ENCODE peak calls at places on chromosomes 2 and 18, in four cellular contexts. B is Panc1, E is HCT116, J is HepG2. K is an unnamed sample.

GRCh38 chr18:9665311-9665710 is 42.8 kb upstream of the RAB31 start:
- DNase-seq in B (no peak), E (no peak), J (peak; percentile 13), K (no peak)

GRCh38 chr2:234308814-234309195 is 188.1 kb downstream of the ARL4C start:
- DNase-seq in B (no peak), E (no peak), J (no peak), K (no peak)

GRCh38 chr2:196341318-196341841 is 170.0 kb upstream of the STK17B start:
- DNase-seq in B (no peak), E (no peak), J (no peak), K (no peak)

GRCh38 chr2:96538487-96539214 is 2.1 kb downstream of the ARID5A start:
- DNase-seq in B (no peak), E (no peak), J (peak; percentile 74), K (no peak)

GRCh38 chr2:175275499-175275898 is 94.0 kb upstream of the ATP5MC3 start:
- DNase-seq in B (no peak), E (no peak), J (no peak), K (no peak)

GRCh38 chr18:72848534-72849237 is 19.1 kb downstream of the NETO1 start:
- DNase-seq in B (no peak), E (no peak), J (no peak), K (no peak)

GRCh38 chr2:110864176-110864575 is 131.8 kb downstream of the ACOXL start:
- DNase-seq in B (no peak), E (no peak), J (no peak), K (no peak)

GRCh38 chr2:108236676-108237335 is 3.0 kb upstream of the SULT1C3 start:
- DNase-seq in B (no peak), E (no peak), J (no peak), K (no peak)

GRCh38 chr2:46909771-46910419 is 5.7 kb downstream of the MCFD2 start:
- DNase-seq in B (peak; percentile 73), E (peak; percentile 94), J (peak; percentile 52), K (no peak)

GRCh38 chr18:57084331-57085298 is 62.3 kb upstream of the BOD1L2 start:
- DNase-seq in B (no peak), E (no peak), J (no peak), K (no peak)

GRCh38 chr2:76938153-76938552 is 584.0 kb downstream of the LRRTM4 start:
- DNase-seq in B (no peak), E (no peak), J (no peak), K (no peak)

GRCh38 chr2:169139993-169140767 is 70.8 kb downstream of the DHRS9 start:
- DNase-seq in B (no peak), E (no peak), J (no peak), K (no peak)

GRCh38 chr2:53445376-53446072 is 322.1 kb upstream of the CHAC2 start:
- DNase-seq in B (no peak), E (no peak), J (no peak), K (no peak)

GRCh38 chr2:166625670-166626069 is 131.6 kb upstream of the SCN7A start:
- DNase-seq in B (no peak), E (no peak), J (no peak), K (no peak)

GRCh38 chr2:121211689-121212151 is 73.3 kb downstream of the TFCP2L1 start:
- DNase-seq in B (no peak), E (no peak), J (no peak), K (no peak)

GRCh38 chr2:213187833-213188532 is 36.6 kb upstream of the IKZF2 start:
- DNase-seq in B (no peak), E (no peak), J (peak; percentile 84), K (no peak)

GRCh38 chr18:50193796-50194622 is 938 bp downstream of the MYO5B start:
- DNase-seq in B (no peak), E (no peak), J (no peak), K (no peak)

GRCh38 chr2:199757466-199757865 is 93.5 kb downstream of the FTCDNL1 start:
- DNase-seq in B (no peak), E (no peak), J (no peak), K (no peak)

GRCh38 chr2:37871453-37872191 is 53.5 kb upstream of the RMDN2 start:
- DNase-seq in B (no peak), E (no peak), J (no peak), K (no peak)

GRCh38 chr2:100948965-100949364 is 53.1 kb upstream of the RPL31 start:
- DNase-seq in B (no peak), E (no peak), J (no peak), K (no peak)

GRCh38 chr18:51266736-51267135 is 69.3 kb upstream of the MEX3C start:
- DNase-seq in B (no peak), E (no peak), J (no peak), K (no peak)

GRCh38 chr2:61456070-61456745 is 14.7 kb downstream of the USP34 start:
- DNase-seq in B (no peak), E (no peak), J (peak; percentile 29), K (no peak)

GRCh38 chr2:61461404-61461803 is 9.5 kb downstream of the USP34 start:
- DNase-seq in B (no peak), E (no peak), J (no peak), K (no peak)

GRCh38 chr2:61463769-61464475 is 7.0 kb downstream of the USP34 start:
- DNase-seq in B (no peak), E (no peak), J (no peak), K (peak; percentile 33)

GRCh38 chr2:61456746-61457420 is 14.0 kb downstream of the USP34 start:
- DNase-seq in B (no peak), E (no peak), J (no peak), K (no peak)

GRCh38 chr2:61460168-61460567 is 10.7 kb downstream of the USP34 start:
- DNase-seq in B (no peak), E (no peak), J (peak; percentile 92), K (no peak)
- TF ChIP-seq TCF7L2 in B (no peak), E (no peak), J (no peak), K (no peak)

DNA sequence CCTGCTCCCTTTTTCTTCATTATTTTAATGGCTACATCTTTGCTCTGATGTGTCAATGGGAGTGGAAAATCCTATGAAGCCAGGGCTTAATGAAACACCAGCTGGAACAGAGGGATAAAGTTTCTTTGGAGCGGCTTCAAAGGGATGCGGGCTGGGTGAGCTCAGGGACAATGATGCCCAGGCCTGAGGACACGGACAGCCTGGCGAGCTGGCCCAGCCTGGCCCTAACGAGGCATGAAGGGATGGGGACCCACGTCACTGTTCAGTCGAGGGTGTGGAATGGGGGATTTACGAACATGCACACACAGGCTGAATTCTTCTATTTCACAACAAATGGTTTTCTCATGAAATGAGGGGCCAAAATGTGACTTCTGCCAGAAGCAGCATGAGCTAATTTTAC is 893.5 kb upstream of the CELF4 start:
- DNase-seq in B (no peak), E (no peak), J (no peak), K (no peak)
- TF ChIP-seq TCF7L2 in B (no peak), E (no peak), J (no peak), K (no peak)

GRCh38 chr2:10501521-10501961 is 53.4 kb upstream of the ODC1 start:
- DNase-seq in B (no peak), E (no peak), J (no peak), K (no peak)
- TF ChIP-seq TCF7L2 in B (no peak), E (no peak), J (no peak), K (no peak)

DNA sequence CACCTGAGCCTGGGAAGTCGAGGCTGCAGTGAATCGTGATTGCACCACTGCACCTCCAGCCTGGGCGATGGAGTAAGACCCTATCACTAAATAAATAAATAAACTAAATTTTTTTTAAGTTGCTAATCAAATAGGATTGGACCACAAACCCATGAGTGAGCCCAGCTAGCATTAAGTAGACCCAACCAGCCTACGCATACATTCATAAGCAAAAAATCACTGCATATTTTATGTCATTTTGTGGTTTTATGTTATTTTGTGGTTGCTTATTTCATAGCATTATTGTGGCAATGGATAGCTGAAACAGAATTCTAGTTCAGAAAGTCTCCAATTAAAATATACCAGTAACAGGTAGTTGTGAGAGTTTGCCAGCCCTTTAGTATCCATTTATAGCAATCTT is 29.1 kb upstream of the ZC3H15 start:
- DNase-seq in B (no peak), E (no peak), J (no peak), K (no peak)
- TF ChIP-seq TCF7L2 in B (no peak), E (no peak), J (no peak), K (no peak)

GRCh38 chr18:24368749-24369148 is 28.9 kb downstream of the OSBPL1A start:
- DNase-seq in B (no peak), E (no peak), J (no peak), K (no peak)

GRCh38 chr18:24366328-24366727 is 31.3 kb downstream of the OSBPL1A start:
- DNase-seq in B (no peak), E (no peak), J (no peak), K (no peak)

GRCh38 chr18:24372279-24372678 is 25.3 kb downstream of the OSBPL1A start:
- DNase-seq in B (no peak), E (no peak), J (no peak), K (no peak)

GRCh38 chr18:24370120-24370519 is 27.5 kb downstream of the OSBPL1A start:
- DNase-seq in B (no peak), E (no peak), J (no peak), K (no peak)

DNA sequence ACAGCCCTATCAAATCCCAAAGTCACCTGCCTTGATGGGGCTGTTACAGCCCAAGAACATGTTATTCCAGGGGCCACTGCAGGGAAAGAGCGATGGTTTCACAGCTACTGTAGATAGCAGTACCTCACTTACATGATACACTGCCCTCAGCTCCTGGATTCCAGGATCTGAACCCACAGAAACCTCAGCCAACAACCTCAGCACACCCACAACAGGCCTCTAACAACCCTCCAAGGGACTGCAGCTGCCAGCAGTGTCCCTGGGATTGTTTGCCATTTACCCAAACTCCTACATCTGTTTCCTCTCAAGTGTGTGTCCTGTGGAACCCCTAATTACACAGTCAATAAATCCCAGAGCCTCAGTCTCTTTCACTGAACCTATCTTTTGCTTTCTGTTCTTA is 28.2 kb downstream of the OSBPL1A start:
- DNase-seq in B (no peak), E (no peak), J (no peak), K (no peak)
- TF ChIP-seq TCF7L2 in B (no peak), E (no peak), J (no peak), K (no peak)

GRCh38 chr18:68568364-68568763 is 146.5 kb downstream of the TMX3 start:
- DNase-seq in B (no peak), E (no peak), J (no peak), K (no peak)
- TF ChIP-seq TCF7L2 in B (no peak), E (no peak), J (no peak), K (no peak)

GRCh38 chr2:136670-137069 is 90.4 kb upstream of the FAM110C start:
- DNase-seq in B (no peak), E (no peak), J (no peak), K (no peak)

GRCh38 chr2:133667-134593 is 87.6 kb upstream of the FAM110C start:
- DNase-seq in B (no peak), E (no peak), J (no peak), K (no peak)
- TF ChIP-seq TCF7L2 in B (no peak), E (no peak), J (no peak), K (no peak)

DNA sequence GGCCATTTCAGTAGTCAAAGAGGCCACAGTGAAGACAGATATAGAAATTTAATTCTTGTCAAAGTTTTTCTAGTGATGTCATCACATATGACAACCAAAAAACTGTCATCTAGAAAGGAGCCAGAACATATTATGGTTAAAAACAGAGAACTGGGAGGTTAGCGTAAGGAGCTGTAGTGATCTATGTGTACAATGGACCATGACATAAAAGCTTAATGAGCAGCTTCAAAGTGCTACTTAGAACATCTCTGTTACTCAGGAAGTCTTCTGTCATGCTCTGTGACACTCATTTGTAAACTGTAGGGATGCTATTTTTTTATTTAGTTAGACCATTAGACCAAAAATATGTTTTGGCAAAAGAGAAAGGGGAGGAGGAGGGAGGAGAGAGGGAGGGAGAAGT is 57.3 kb downstream of the CMPK2 start:
- DNase-seq in B (no peak), E (no peak), J (no peak), K (no peak)
- TF ChIP-seq TCF7L2 in B (no peak), E (no peak), J (no peak), K (no peak)